ENCODE peak calls at places on chromosomes 16 and 17, in six cellular contexts. R, Y, V, J, Q and C are unnamed samples.

GRCh38 chr17:6392609-6393367 is 42.1 kb downstream of the AIPL1 start:
- DNase-seq in R (no peak), Y (peak), V (no peak), J (no peak), Q (no peak), C (no peak)

GRCh38 chr17:1076299-1076981 is 79.5 kb downstream of the TIMM22 start:
- DNase-seq in R (no peak), Y (no peak), V (peak), J (no peak), Q (no peak), C (no peak)

GRCh38 chr17:41451154-41451728 is 10.5 kb upstream of the KRT38 start:
- DNase-seq in R (no peak), Y (no peak), V (no peak), J (no peak), Q (no peak), C (peak)

GRCh38 chr16:72072514-72073342 is 9.7 kb downstream of the HPR start:
- DNase-seq in R (no peak), Y (peak), V (no peak), J (no peak), Q (no peak), C (no peak)

GRCh38 chr17:47967607-47968252 is 3.2 kb upstream of the CDK5RAP3 start:
- DNase-seq in R (peak), Y (peak), V (no peak), J (no peak), Q (peak), C (no peak)

GRCh38 chr17:81049973-81050551 is 15.1 kb downstream of the BAIAP2 start:
- DNase-seq in R (peak), Y (no peak), V (peak), J (no peak), Q (peak), C (no peak)

GRCh38 chr16:19595043-19595767 is 39.7 kb downstream of the VPS35L start:
- DNase-seq in R (peak), Y (no peak), V (no peak), J (no peak), Q (peak), C (peak)

GRCh38 chr16:46908540-46909372 is 24.6 kb downstream of the GPT2 start:
- DNase-seq in R (peak), Y (peak), V (no peak), J (peak), Q (peak), C (no peak)

GRCh38 chr16:84582958-84583516 is 34.8 kb downstream of the COTL1 start:
- DNase-seq in R (no peak), Y (no peak), V (no peak), J (no peak), Q (peak), C (no peak)

GRCh38 chr17:4509402-4509801 is 10.7 kb downstream of the SPNS2 start:
- DNase-seq in R (peak), Y (no peak), V (no peak), J (peak), Q (no peak), C (no peak)

GRCh38 chr17:44219126-44219635 is 294 bp downstream of the UBTF start:
- DNase-seq in R (peak), Y (peak), V (peak), J (peak), Q (peak), C (no peak)

GRCh38 chr16:78655481-78656114 is 556.1 kb downstream of the WWOX start:
- DNase-seq in R (no peak), Y (no peak), V (no peak), J (no peak), Q (no peak), C (no peak)

GRCh38 chr17:3687949-3688614 is 7.9 kb downstream of the P2RX5 start:
- DNase-seq in R (no peak), Y (no peak), V (no peak), J (peak), Q (no peak), C (no peak)

GRCh38 chr16:89048087-89048729 is 45.4 kb upstream of the ACSF3 start:
- DNase-seq in R (no peak), Y (no peak), V (peak), J (no peak), Q (no peak), C (no peak)

GRCh38 chr16:3190949-3191353 is 2.9 kb downstream of the OR1F1 start:
- DNase-seq in R (no peak), Y (no peak), V (no peak), J (no peak), Q (peak), C (no peak)

GRCh38 chr16:66904846-66905632 is 13.6 kb downstream of the CDH16 start:
- DNase-seq in R (peak), Y (peak), V (no peak), J (no peak), Q (no peak), C (no peak)

GRCh38 chr17:48830840-48831548 is at the start of gene CALCOCO2:
- DNase-seq in R (peak), Y (peak), V (peak), J (peak), Q (peak), C (peak)

GRCh38 chr17:41917192-41917591 is 1.6 kb downstream of the ACLY start:
- DNase-seq in R (no peak), Y (peak), V (no peak), J (no peak), Q (peak), C (no peak)

GRCh38 chr16:24853830-24854229 is 8.1 kb downstream of the SLC5A11 start:
- DNase-seq in R (no peak), Y (peak), V (no peak), J (no peak), Q (peak), C (no peak)

GRCh38 chr16:26645629-26646028 is 421.1 kb upstream of the C16orf82 start:
- DNase-seq in R (no peak), Y (peak), V (no peak), J (peak), Q (peak), C (no peak)

GRCh38 chr16:12901204-12901596 is 198 bp upstream of the SHISA9 start:
- DNase-seq in R (no peak), Y (peak), V (no peak), J (no peak), Q (no peak), C (no peak)

GRCh38 chr16:73095885-73096341 is 48.0 kb upstream of the ZFHX3 start:
- DNase-seq in R (no peak), Y (peak), V (no peak), J (no peak), Q (peak), C (no peak)

GRCh38 chr17:64354824-64355535 is 35.7 kb downstream of the PECAM1 start:
- DNase-seq in R (no peak), Y (no peak), V (peak), J (no peak), Q (no peak), C (no peak)

GRCh38 chr16:82633964-82634600 is 7.3 kb downstream of the CDH13 start:
- DNase-seq in R (no peak), Y (no peak), V (no peak), J (no peak), Q (no peak), C (no peak)

GRCh38 chr17:20063665-20064648 is 54.8 kb downstream of the SPECC1 start:
- DNase-seq in R (peak), Y (peak), V (no peak), J (no peak), Q (peak), C (peak)

GRCh38 chr17:71437176-71437575 is 683.6 kb upstream of the SOX9 start:
- DNase-seq in R (no peak), Y (no peak), V (no peak), J (no peak), Q (no peak), C (no peak)

GRCh38 chr16:3553138-3553923 is 23.9 kb downstream of the NLRC3 start:
- DNase-seq in R (no peak), Y (no peak), V (peak), J (no peak), Q (peak), C (no peak)

GRCh38 chr17:3647769-3648540 is 11.4 kb downstream of the CTNS start:
- DNase-seq in R (peak), Y (peak), V (peak), J (peak), Q (peak), C (no peak)

GRCh38 chr17:82237746-82238561 is 9.1 kb downstream of the SLC16A3 start:
- DNase-seq in R (no peak), Y (no peak), V (peak), J (no peak), Q (no peak), C (no peak)

GRCh38 chr16:49588729-49589384 is 215.3 kb downstream of the C16orf78 start:
- DNase-seq in R (peak), Y (no peak), V (no peak), J (no peak), Q (peak), C (no peak)

DNA sequence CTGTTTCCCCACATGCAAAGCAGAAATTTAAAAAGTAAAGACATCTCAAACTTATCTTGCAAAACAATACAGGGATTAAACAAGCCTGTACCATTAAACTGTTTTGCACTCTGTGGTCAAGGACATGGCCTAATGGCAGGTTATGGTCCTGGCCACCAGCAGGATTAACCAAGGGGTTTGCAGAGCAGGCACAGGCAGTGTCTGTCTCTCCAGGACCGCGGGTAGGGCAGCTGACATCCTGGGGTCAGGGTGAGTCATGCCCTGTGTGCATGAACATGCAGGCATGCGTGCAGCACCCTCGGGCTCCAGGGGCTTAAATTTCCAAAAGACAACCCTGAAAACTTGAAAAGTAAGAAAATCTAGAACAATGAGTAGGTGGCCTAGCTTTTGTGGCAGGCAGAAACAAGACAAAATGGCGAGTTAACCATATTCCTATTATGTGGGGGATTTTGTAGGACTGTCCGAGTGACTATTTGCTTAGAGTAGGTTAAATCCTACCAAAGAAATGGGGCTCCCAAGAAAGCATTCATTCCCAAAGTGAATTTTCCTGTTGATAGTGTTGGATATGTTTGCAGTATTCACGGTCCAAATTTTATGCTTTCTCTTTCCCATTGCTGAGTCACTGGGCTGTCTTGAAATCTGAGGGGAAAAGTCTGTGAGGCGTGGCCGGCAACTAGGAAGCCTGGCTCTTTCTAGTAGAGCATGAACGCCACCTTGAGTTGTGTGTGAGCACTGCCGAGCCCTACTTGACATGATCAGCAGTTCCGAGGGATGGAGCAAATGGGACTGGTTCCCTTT is 158.4 kb upstream of the FAM20A start:
- DNase-seq in R (peak), Y (peak), V (peak), J (peak), Q (peak), C (peak)
- H3K4me3 ChIP-seq in R (peak), Y (no peak), V (peak), J (no peak), Q (peak), C (peak)

DNA sequence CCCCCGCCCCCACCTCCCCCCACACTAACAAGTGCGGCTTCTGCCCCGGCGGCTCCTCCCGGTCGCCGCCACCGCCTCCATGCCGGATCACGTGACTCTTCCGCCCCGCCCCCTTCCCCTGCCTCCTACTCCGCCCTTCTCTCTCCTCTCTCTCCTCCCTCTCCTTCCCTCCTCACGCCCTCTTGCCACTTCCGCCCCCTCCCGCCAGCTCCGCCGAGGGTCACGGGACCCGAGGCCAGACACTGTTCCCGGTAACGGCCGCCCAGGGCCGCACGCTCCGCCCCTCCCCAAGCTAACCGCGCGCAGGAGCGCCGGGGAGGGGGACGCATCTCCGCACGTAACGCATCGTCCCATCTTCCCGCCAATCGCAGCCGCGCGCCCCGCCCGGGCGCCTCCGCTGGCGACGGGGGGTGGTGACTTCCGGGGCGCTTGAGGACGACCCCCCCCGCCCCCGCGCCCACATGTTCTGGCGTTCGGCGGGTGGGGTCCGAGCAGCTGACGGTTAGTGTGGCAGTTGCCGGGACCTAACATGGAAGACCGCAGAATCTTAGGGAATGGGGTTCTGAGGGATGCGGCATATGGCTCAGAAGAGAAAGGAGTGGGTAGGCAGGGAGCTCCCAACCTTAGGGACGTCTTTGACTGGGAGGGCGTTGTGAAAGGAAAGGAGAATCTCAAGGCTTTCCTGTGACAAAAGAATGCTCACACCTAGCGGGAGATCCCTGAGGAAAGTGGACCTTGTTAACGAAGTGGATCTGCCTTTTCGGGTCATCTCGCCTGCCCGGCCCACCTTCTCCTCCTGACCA is at the start of gene USP32:
- DNase-seq in R (peak), Y (peak), V (peak), J (peak), Q (peak), C (peak)
- TF ChIP-seq CTCF in R (peak), Y (peak), V (no peak), J (peak), Q (no peak), C (peak)

GRCh38 chr16:70699696-70700095 is 13.8 kb upstream of the MTSS2 start:
- DNase-seq in R (no peak), Y (no peak), V (no peak), J (no peak), Q (no peak), C (no peak)
- H3K4me3 ChIP-seq in R (no peak), Y (no peak), V (no peak), J (no peak), Q (no peak), C (no peak)

DNA sequence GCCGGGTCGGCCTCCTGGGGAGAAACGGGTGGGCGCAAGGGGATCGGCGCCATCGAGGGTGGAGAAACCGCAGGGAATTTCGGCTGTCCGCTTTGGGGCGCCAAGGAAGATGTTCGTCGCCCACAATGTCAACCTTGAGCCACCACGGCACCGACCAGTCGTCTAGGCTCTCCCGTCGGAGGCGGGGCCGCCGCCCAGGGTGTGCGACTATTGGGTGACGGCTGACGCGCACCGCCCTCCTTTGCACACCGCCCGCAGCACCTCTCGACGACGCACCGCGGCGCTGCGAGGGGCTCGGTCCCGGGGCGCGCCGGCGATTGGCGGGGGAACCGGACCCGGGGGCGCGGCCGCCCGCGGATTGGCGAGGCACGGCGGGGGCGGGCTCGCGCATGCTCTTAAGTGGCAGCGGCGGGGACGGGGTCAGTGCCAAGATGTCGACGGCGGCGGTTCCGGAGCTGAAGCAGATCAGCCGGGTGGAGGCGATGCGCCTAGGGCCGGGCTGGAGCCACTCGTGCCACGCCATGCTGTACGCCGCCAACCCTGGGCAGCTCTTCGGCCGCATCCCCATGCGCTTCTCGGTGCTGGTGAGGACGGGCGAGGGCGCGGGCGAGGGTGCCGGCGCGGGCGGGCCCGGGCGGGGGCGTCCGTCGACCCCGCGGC is at the start of gene NUDT16L1:
- DNase-seq in R (peak), Y (peak), V (peak), J (peak), Q (peak), C (peak)
- TF ChIP-seq CTCF in R (peak), Y (peak), V (no peak), J (peak), Q (no peak), C (no peak)

GRCh38 chr16:57667526-57668258 is 414 bp upstream of the ADGRG3 start:
- DNase-seq in R (peak), Y (no peak), V (peak), J (no peak), Q (peak), C (no peak)

GRCh38 chr16:57668259-57668563 is at the start of gene ADGRG3:
- DNase-seq in R (no peak), Y (no peak), V (peak), J (no peak), Q (no peak), C (no peak)

GRCh38 chr16:57670206-57670605 is 2.1 kb downstream of the ADGRG3 start:
- DNase-seq in R (no peak), Y (no peak), V (peak), J (no peak), Q (no peak), C (no peak)

GRCh38 chr16:57669476-57670162 is 1.5 kb downstream of the ADGRG3 start:
- DNase-seq in R (no peak), Y (no peak), V (peak), J (no peak), Q (no peak), C (no peak)

DNA sequence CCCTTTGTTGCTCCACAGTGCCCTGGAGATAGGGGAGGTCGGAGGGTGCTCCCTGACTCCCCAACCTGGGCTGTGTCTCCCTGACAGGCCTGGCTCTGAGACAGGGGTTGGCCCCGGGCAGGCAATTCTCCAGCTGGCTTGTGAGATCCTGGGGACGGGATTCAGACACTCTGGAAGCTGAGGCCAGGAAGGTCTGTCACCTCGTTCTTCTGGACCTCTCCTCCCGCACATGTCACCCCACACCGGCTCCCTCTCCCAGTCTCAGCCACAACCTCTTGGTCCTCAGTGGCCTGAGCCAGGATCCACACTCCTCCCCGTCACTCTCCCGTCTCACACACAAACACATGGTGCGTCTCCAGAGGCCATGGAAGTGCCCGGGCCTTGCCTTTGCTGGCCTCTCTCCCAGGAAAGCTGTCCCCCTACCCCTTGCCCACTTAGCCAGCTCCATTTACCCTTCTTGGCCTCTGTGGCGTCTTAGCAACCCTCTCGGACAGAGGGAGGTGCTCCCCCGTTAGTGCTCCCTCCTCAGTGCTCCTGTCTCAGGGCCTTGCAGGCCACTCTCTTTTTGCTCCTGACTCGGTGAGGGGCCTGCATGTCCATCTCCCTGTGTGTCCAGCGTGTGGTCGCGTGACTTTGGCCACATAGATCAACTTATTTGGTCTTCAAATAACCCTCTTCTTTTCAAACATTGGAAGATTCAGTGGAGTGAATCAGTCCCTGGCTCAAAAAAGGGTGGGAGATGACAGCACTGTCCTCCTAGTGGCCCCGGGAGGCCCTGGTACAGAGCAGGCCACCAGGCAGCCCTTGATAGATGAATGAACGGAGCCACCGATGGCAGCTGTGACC is 747 bp downstream of the ADGRG3 start:
- DNase-seq in R (no peak), Y (no peak), V (peak), J (no peak), Q (no peak), C (no peak)
- H3K4me3 ChIP-seq in R (peak), Y (no peak), V (no peak), J (no peak), Q (no peak), C (no peak)

GRCh38 chr17:17989618-17990017 is 17.0 kb downstream of the DRC3 start:
- DNase-seq in R (no peak), Y (no peak), V (no peak), J (no peak), Q (no peak), C (no peak)
- TF ChIP-seq CTCF in R (no peak), Y (no peak), V (no peak), J (no peak), Q (no peak), C (no peak)

GRCh38 chr16:55889518-55889917 is 14.3 kb upstream of the CES5A start:
- DNase-seq in R (no peak), Y (no peak), V (no peak), J (no peak), Q (no peak), C (no peak)

GRCh38 chr16:55898592-55898991 is 23.4 kb upstream of the CES5A start:
- DNase-seq in R (no peak), Y (no peak), V (no peak), J (no peak), Q (no peak), C (no peak)

GRCh38 chr16:55892821-55893220 is 17.6 kb upstream of the CES5A start:
- DNase-seq in R (no peak), Y (no peak), V (no peak), J (no peak), Q (no peak), C (no peak)
- H3K4me3 ChIP-seq in R (no peak), Y (no peak), V (no peak), J (no peak), Q (no peak), C (no peak)